ENCODE peak calls at places on chromosomes 7 and 10, in five cellular contexts. One of them, this sample, is unnamed.

GRCh38 chr10:60313589-60313952 is 76.1 kb downstream of the ANK3 start:
- DNase-seq in HL-60: no peak
- DNase-seq in EL: no peak
- DNase-seq in OCI-LY7: no peak
- DNase-seq in CD4-positive, CD25-positive, alpha-beta regulatory T cell: no peak
- DNase-seq in this sample: no peak

GRCh38 chr10:63633677-63634487 is 112.7 kb downstream of the REEP3 start:
- DNase-seq in HL-60: peak
- DNase-seq in EL: peak
- DNase-seq in OCI-LY7: peak
- DNase-seq in CD4-positive, CD25-positive, alpha-beta regulatory T cell: no peak
- DNase-seq in this sample: peak

GRCh38 chr7:34039033-34039432 is 133.7 kb downstream of the BMPER start:
- DNase-seq in HL-60: no peak
- DNase-seq in EL: no peak
- DNase-seq in OCI-LY7: no peak
- DNase-seq in CD4-positive, CD25-positive, alpha-beta regulatory T cell: no peak
- DNase-seq in this sample: no peak

GRCh38 chr7:26199301-26200112 is 1.0 kb downstream of the HNRNPA2B1 start:
- DNase-seq in HL-60: no peak
- DNase-seq in EL: no peak
- DNase-seq in OCI-LY7: peak
- DNase-seq in CD4-positive, CD25-positive, alpha-beta regulatory T cell: peak
- DNase-seq in this sample: peak

GRCh38 chr10:121426307-121426706 is 171.9 kb downstream of the FGFR2 start:
- DNase-seq in HL-60: no peak
- DNase-seq in EL: no peak
- DNase-seq in OCI-LY7: peak
- DNase-seq in CD4-positive, CD25-positive, alpha-beta regulatory T cell: no peak
- DNase-seq in this sample: peak

GRCh38 chr7:79420464-79420863 is 33.0 kb downstream of the MAGI2 start:
- DNase-seq in HL-60: no peak
- DNase-seq in EL: peak
- DNase-seq in OCI-LY7: no peak
- DNase-seq in CD4-positive, CD25-positive, alpha-beta regulatory T cell: no peak
- DNase-seq in this sample: no peak

GRCh38 chr7:131613909-131614308 is 57.5 kb upstream of the PODXL start:
- DNase-seq in HL-60: no peak
- DNase-seq in EL: no peak
- DNase-seq in OCI-LY7: no peak
- DNase-seq in CD4-positive, CD25-positive, alpha-beta regulatory T cell: no peak
- DNase-seq in this sample: no peak

GRCh38 chr10:85859859-85860258 is 506.7 kb downstream of the GRID1 start:
- DNase-seq in HL-60: no peak
- DNase-seq in EL: no peak
- DNase-seq in OCI-LY7: no peak
- DNase-seq in CD4-positive, CD25-positive, alpha-beta regulatory T cell: no peak
- DNase-seq in this sample: no peak

GRCh38 chr10:42754155-42755027 is 28.2 kb upstream of the BMS1 start:
- DNase-seq in HL-60: no peak
- DNase-seq in EL: peak
- DNase-seq in OCI-LY7: no peak
- DNase-seq in CD4-positive, CD25-positive, alpha-beta regulatory T cell: peak
- DNase-seq in this sample: no peak

GRCh38 chr7:80151274-80151665 is 16.6 kb downstream of the GNAI1 start:
- DNase-seq in HL-60: no peak
- DNase-seq in EL: peak
- DNase-seq in OCI-LY7: no peak
- DNase-seq in CD4-positive, CD25-positive, alpha-beta regulatory T cell: no peak
- DNase-seq in this sample: peak

GRCh38 chr7:50920031-50920635 is 137.4 kb upstream of the GRB10 start:
- DNase-seq in HL-60: no peak
- DNase-seq in EL: no peak
- DNase-seq in OCI-LY7: no peak
- DNase-seq in CD4-positive, CD25-positive, alpha-beta regulatory T cell: no peak
- DNase-seq in this sample: no peak

GRCh38 chr7:94376281-94376680 is 18.4 kb upstream of the COL1A2 start:
- DNase-seq in HL-60: no peak
- DNase-seq in EL: no peak
- DNase-seq in OCI-LY7: no peak
- DNase-seq in CD4-positive, CD25-positive, alpha-beta regulatory T cell: no peak
- DNase-seq in this sample: no peak

GRCh38 chr10:61896854-61897661 is 4.4 kb upstream of the ARID5B start:
- DNase-seq in HL-60: peak
- DNase-seq in EL: peak
- DNase-seq in OCI-LY7: peak
- DNase-seq in CD4-positive, CD25-positive, alpha-beta regulatory T cell: peak
- DNase-seq in this sample: peak

GRCh38 chr7:102287465-102288146 is 938 bp downstream of the SH2B2 start:
- DNase-seq in HL-60: no peak
- DNase-seq in EL: peak
- DNase-seq in OCI-LY7: peak
- DNase-seq in CD4-positive, CD25-positive, alpha-beta regulatory T cell: peak
- DNase-seq in this sample: peak

GRCh38 chr7:312409-312808 is 22.4 kb downstream of the FOXL3 start:
- DNase-seq in HL-60: no peak
- DNase-seq in EL: no peak
- DNase-seq in OCI-LY7: no peak
- DNase-seq in CD4-positive, CD25-positive, alpha-beta regulatory T cell: no peak
- DNase-seq in this sample: no peak

GRCh38 chr7:140541513-140542192 is 62.3 kb upstream of the MKRN1 start:
- DNase-seq in HL-60: no peak
- DNase-seq in EL: peak
- DNase-seq in OCI-LY7: no peak
- DNase-seq in CD4-positive, CD25-positive, alpha-beta regulatory T cell: no peak
- DNase-seq in this sample: no peak

GRCh38 chr7:1352656-1353286 is 106.5 kb downstream of the MICALL2 start:
- DNase-seq in HL-60: no peak
- DNase-seq in EL: no peak
- DNase-seq in OCI-LY7: no peak
- DNase-seq in CD4-positive, CD25-positive, alpha-beta regulatory T cell: no peak
- DNase-seq in this sample: no peak

GRCh38 chr7:56083150-56083785 is 9.5 kb downstream of the PHKG1 start:
- DNase-seq in HL-60: no peak
- DNase-seq in EL: no peak
- DNase-seq in OCI-LY7: no peak
- DNase-seq in CD4-positive, CD25-positive, alpha-beta regulatory T cell: no peak
- DNase-seq in this sample: no peak

GRCh38 chr7:2120251-2120660 is 112.5 kb downstream of the MAD1L1 start:
- DNase-seq in HL-60: no peak
- DNase-seq in EL: no peak
- DNase-seq in OCI-LY7: no peak
- DNase-seq in CD4-positive, CD25-positive, alpha-beta regulatory T cell: peak
- DNase-seq in this sample: no peak

GRCh38 chr7:107404740-107405537 is 64.9 kb upstream of the GPR22 start:
- DNase-seq in HL-60: no peak
- DNase-seq in EL: no peak
- DNase-seq in OCI-LY7: no peak
- DNase-seq in CD4-positive, CD25-positive, alpha-beta regulatory T cell: no peak
- DNase-seq in this sample: no peak

GRCh38 chr7:148437043-148437442 is 153.5 kb upstream of the C7orf33 start:
- DNase-seq in HL-60: no peak
- DNase-seq in EL: no peak
- DNase-seq in OCI-LY7: no peak
- DNase-seq in CD4-positive, CD25-positive, alpha-beta regulatory T cell: no peak
- DNase-seq in this sample: no peak

GRCh38 chr7:101506531-101506930 is 122.6 kb downstream of the MYL10 start:
- DNase-seq in HL-60: no peak
- DNase-seq in EL: no peak
- DNase-seq in OCI-LY7: no peak
- DNase-seq in CD4-positive, CD25-positive, alpha-beta regulatory T cell: no peak
- DNase-seq in this sample: no peak

GRCh38 chr7:127390817-127391590 is 1.5 kb downstream of the ZNF800 start:
- DNase-seq in HL-60: no peak
- DNase-seq in EL: no peak
- DNase-seq in OCI-LY7: no peak
- DNase-seq in CD4-positive, CD25-positive, alpha-beta regulatory T cell: no peak
- DNase-seq in this sample: no peak

GRCh38 chr7:101542527-101543241 is 86.4 kb downstream of the MYL10 start:
- DNase-seq in HL-60: peak
- DNase-seq in EL: peak
- DNase-seq in OCI-LY7: peak
- DNase-seq in CD4-positive, CD25-positive, alpha-beta regulatory T cell: peak
- DNase-seq in this sample: peak

GRCh38 chr7:131183611-131184119 is 144.0 kb upstream of the MKLN1 start:
- DNase-seq in HL-60: no peak
- DNase-seq in EL: no peak
- DNase-seq in OCI-LY7: peak
- DNase-seq in CD4-positive, CD25-positive, alpha-beta regulatory T cell: peak
- DNase-seq in this sample: peak

GRCh38 chr10:23191764-23192395 is at the start of gene PTF1A:
- DNase-seq in HL-60: no peak
- DNase-seq in EL: no peak
- DNase-seq in OCI-LY7: no peak
- DNase-seq in CD4-positive, CD25-positive, alpha-beta regulatory T cell: no peak
- DNase-seq in this sample: no peak

GRCh38 chr7:82605247-82605864 is 161.8 kb upstream of the CACNA2D1 start:
- DNase-seq in HL-60: no peak
- DNase-seq in EL: peak
- DNase-seq in OCI-LY7: peak
- DNase-seq in CD4-positive, CD25-positive, alpha-beta regulatory T cell: peak
- DNase-seq in this sample: peak

GRCh38 chr10:42961776-42962119 is 115.1 kb upstream of the RET start:
- DNase-seq in HL-60: no peak
- DNase-seq in EL: no peak
- DNase-seq in OCI-LY7: no peak
- DNase-seq in CD4-positive, CD25-positive, alpha-beta regulatory T cell: no peak
- DNase-seq in this sample: no peak

GRCh38 chr10:74013004-74013403 is 15.1 kb downstream of the VCL start:
- DNase-seq in HL-60: no peak
- DNase-seq in EL: no peak
- DNase-seq in OCI-LY7: no peak
- DNase-seq in CD4-positive, CD25-positive, alpha-beta regulatory T cell: no peak
- DNase-seq in this sample: no peak

GRCh38 chr10:103238506-103239252 is 7.0 kb upstream of the RPEL1 start:
- DNase-seq in HL-60: no peak
- DNase-seq in EL: peak
- DNase-seq in OCI-LY7: no peak
- DNase-seq in CD4-positive, CD25-positive, alpha-beta regulatory T cell: no peak
- DNase-seq in this sample: peak